ENCODE peak calls at places on chromosomes 16 and 17, in nine cellular contexts. Q, O, A, D, X, Y, N, J and R are unnamed samples.

GRCh38 chr17:16991349-16992009 is 19.6 kb upstream of the TNFRSF13B start:
- DNase-seq in Q (peak), O (peak), A (peak), D (peak), X (peak), Y (peak), N (peak), J (peak), R (no peak)

GRCh38 chr16:27332105-27332504 is 18.3 kb downstream of the IL4R start:
- DNase-seq in Q (no peak), O (no peak), A (no peak), D (no peak), X (peak), Y (peak), N (no peak), J (no peak), R (peak)

GRCh38 chr17:38911081-38911730 is 14.2 kb upstream of the LASP1NB start:
- DNase-seq in Q (no peak), O (no peak), A (no peak), D (no peak), X (no peak), Y (no peak), N (no peak), J (no peak), R (no peak)

GRCh38 chr17:45147581-45148182 is 593 bp upstream of the HEXIM1 start:
- DNase-seq in Q (no peak), O (peak), A (peak), D (peak), X (peak), Y (peak), N (peak), J (peak), R (no peak)

GRCh38 chr16:4354512-4355409 is 3.6 kb upstream of the PAM16 start:
- DNase-seq in Q (no peak), O (no peak), A (no peak), D (no peak), X (no peak), Y (no peak), N (no peak), J (no peak), R (no peak)

GRCh38 chr16:3907586-3907985 is 27.1 kb upstream of the CREBBP start:
- DNase-seq in Q (no peak), O (no peak), A (no peak), D (no peak), X (no peak), Y (no peak), N (no peak), J (no peak), R (no peak)

GRCh38 chr16:85616608-85617311 is 3.6 kb downstream of the GSE1 start:
- DNase-seq in Q (no peak), O (no peak), A (no peak), D (no peak), X (no peak), Y (no peak), N (no peak), J (no peak), R (no peak)

GRCh38 chr17:17137731-17138585 is 68.2 kb downstream of the PLD6 start:
- DNase-seq in Q (no peak), O (no peak), A (no peak), D (no peak), X (no peak), Y (no peak), N (no peak), J (no peak), R (no peak)

GRCh38 chr16:57639172-57639571 is 10.7 kb downstream of the ADGRG1 start:
- DNase-seq in Q (peak), O (no peak), A (no peak), D (no peak), X (no peak), Y (no peak), N (no peak), J (peak), R (no peak)

GRCh38 chr17:28746611-28747045 is 2.8 kb downstream of the TRAF4 start:
- DNase-seq in Q (no peak), O (no peak), A (no peak), D (no peak), X (peak), Y (no peak), N (no peak), J (peak), R (no peak)

GRCh38 chr16:11052080-11052808 is 107.9 kb downstream of the CLEC16A start:
- DNase-seq in Q (no peak), O (no peak), A (no peak), D (no peak), X (no peak), Y (no peak), N (no peak), J (no peak), R (no peak)

GRCh38 chr17:82531431-82531881 is 11.9 kb downstream of the FOXK2 start:
- DNase-seq in Q (no peak), O (no peak), A (peak), D (no peak), X (peak), Y (peak), N (peak), J (no peak), R (no peak)

GRCh38 chr17:50954641-50955121 is 88.5 kb upstream of the TOB1 start:
- DNase-seq in Q (no peak), O (no peak), A (no peak), D (no peak), X (no peak), Y (no peak), N (no peak), J (no peak), R (no peak)

GRCh38 chr16:85514601-85515318 is 98.4 kb upstream of the GSE1 start:
- DNase-seq in Q (no peak), O (no peak), A (peak), D (no peak), X (peak), Y (peak), N (peak), J (peak), R (no peak)